ENCODE peak calls at places on chromosome 20, in eight cellular contexts. D, W, Z, F, G, A, X and T are unnamed samples.

GRCh38 chr20:15155848-15156401 is 818.5 kb upstream of the FLRT3 start:
- DNase-seq in G (no peak), D (no peak), W (no peak), Z (no peak), X (no peak), A (no peak), F (no peak), T (no peak)

GRCh38 chr20:21125072-21125848 is 622 bp upstream of the KIZ start:
- DNase-seq in D (no peak), F (no peak), G (peak), A (peak), X (no peak), W (peak), Z (no peak), T (no peak)

GRCh38 chr20:62367136-62367482 is at the start of gene LAMA5:
- DNase-seq in X (no peak), W (no peak), D (no peak), G (peak), A (peak), F (peak), Z (no peak), T (peak)

GRCh38 chr20:12824353-12824752 is 184.4 kb upstream of the SPTLC3 start:
- DNase-seq in X (no peak), Z (no peak), D (no peak), F (no peak), G (no peak), W (no peak), A (no peak), T (no peak)

GRCh38 chr20:61896058-61896961 is 169.4 kb downstream of the TAF4 start:
- DNase-seq in X (peak), W (peak), A (peak), Z (no peak), D (no peak), G (peak), F (peak), T (peak)

GRCh38 chr20:19392344-19393140 is 180.1 kb downstream of the SLC24A3 start:
- DNase-seq in W (no peak), Z (no peak), A (no peak), F (no peak), D (no peak), G (no peak), X (no peak), T (no peak)

GRCh38 chr20:39879296-39879695 is 809.7 kb downstream of the MAFB start:
- DNase-seq in X (no peak), D (no peak), G (no peak), A (no peak), F (no peak), Z (no peak), W (no peak), T (no peak)

GRCh38 chr20:10502098-10502526 is 67.0 kb downstream of the SLX4IP start:
- DNase-seq in F (no peak), W (no peak), Z (no peak), G (no peak), A (no peak), D (no peak), X (no peak), T (peak)

GRCh38 chr20:22995923-22996322 is 39.2 kb upstream of the SSTR4 start:
- DNase-seq in A (no peak), Z (no peak), G (no peak), X (no peak), W (no peak), F (no peak), D (no peak), T (no peak)

GRCh38 chr20:36362978-36363713 is 57.0 kb downstream of the DLGAP4 start:
- DNase-seq in G (no peak), A (no peak), W (no peak), D (no peak), F (no peak), X (no peak), Z (no peak), T (no peak)

GRCh38 chr20:49680475-49680874 is 33.2 kb downstream of the B4GALT5 start:
- DNase-seq in F (no peak), W (no peak), Z (no peak), D (no peak), X (no peak), G (no peak), A (no peak), T (no peak)

GRCh38 chr20:36775196-36775595 is 1.6 kb upstream of the DSN1 start:
- DNase-seq in X (no peak), A (no peak), Z (no peak), W (no peak), G (no peak), D (no peak), F (no peak), T (no peak)

GRCh38 chr20:48019496-48019895 is 234.2 kb upstream of the SULF2 start:
- DNase-seq in X (no peak), G (no peak), D (no peak), Z (no peak), F (no peak), A (no peak), W (no peak), T (no peak)

GRCh38 chr20:5780233-5781217 is 30.3 kb downstream of the SHLD1 start:
- DNase-seq in G (no peak), D (no peak), A (no peak), Z (no peak), X (no peak), W (peak), F (no peak), T (peak)

GRCh38 chr20:20489054-20489453 is 121.2 kb downstream of the INSM1 start:
- DNase-seq in A (no peak), F (no peak), Z (no peak), G (no peak), W (peak), D (no peak), X (no peak), T (no peak)

GRCh38 chr20:3658708-3659491 is 4.3 kb downstream of the GFRA4 start:
- DNase-seq in D (no peak), G (no peak), W (no peak), Z (no peak), A (no peak), F (peak), X (no peak), T (no peak)

GRCh38 chr20:4053516-4053919 is 38.2 kb upstream of the RNF24 start:
- DNase-seq in W (no peak), X (no peak), F (no peak), D (no peak), Z (no peak), G (no peak), A (no peak), T (no peak)

GRCh38 chr20:51176446-51176845 is 153.5 kb upstream of the KCNG1 start:
- DNase-seq in Z (no peak), W (no peak), G (no peak), X (no peak), D (no peak), F (no peak), A (no peak), T (no peak)

GRCh38 chr20:55354700-55355099 is 650.6 kb downstream of the CBLN4 start:
- DNase-seq in G (no peak), W (no peak), X (no peak), F (no peak), A (no peak), Z (no peak), D (no peak), T (no peak)

GRCh38 chr20:11906626-11907480 is 10.8 kb upstream of the BTBD3 start:
- DNase-seq in X (no peak), D (no peak), G (no peak), Z (no peak), A (no peak), F (no peak), W (no peak), T (no peak)

GRCh38 chr20:61982240-61982950 is 83.3 kb downstream of the TAF4 start:
- DNase-seq in W (no peak), F (no peak), Z (no peak), A (no peak), G (no peak), D (no peak), X (peak), T (no peak)

GRCh38 chr20:20877079-20877478 is 164.6 kb upstream of the RALGAPA2 start:
- DNase-seq in X (no peak), A (no peak), W (no peak), Z (no peak), D (no peak), F (no peak), G (no peak), T (no peak)

GRCh38 chr20:62875419-62876355 is 14.1 kb upstream of the TCFL5 start:
- DNase-seq in D (peak), W (peak), F (no peak), A (peak), X (peak), Z (peak), G (peak), T (peak)

GRCh38 chr20:63331741-63332400 is 29.3 kb downstream of the CHRNA4 start:
- DNase-seq in W (no peak), G (no peak), X (no peak), A (no peak), D (no peak), Z (no peak), F (no peak), T (no peak)

GRCh38 chr20:34402461-34402860 is 39.4 kb downstream of the ITCH start:
- DNase-seq in F (no peak), G (no peak), W (no peak), A (no peak), X (no peak), D (no peak), Z (no peak), T (no peak)

GRCh38 chr20:49384437-49385434 is 97.7 kb downstream of the KCNB1 start:
- DNase-seq in W (peak), A (peak), G (peak), X (peak), D (no peak), F (peak), Z (no peak), T (peak)

GRCh38 chr20:47456952-47457724 is 44.5 kb upstream of the NCOA3 start:
- DNase-seq in Z (no peak), F (no peak), W (peak), G (no peak), X (no peak), A (peak), D (no peak), T (no peak)

GRCh38 chr20:50276119-50277063 is 85.8 kb downstream of the CEBPB start:
- DNase-seq in F (no peak), D (no peak), G (no peak), Z (no peak), W (no peak), A (no peak), X (no peak), T (no peak)

GRCh38 chr20:63072231-63072791 is 65.5 kb upstream of the BHLHE23 start:
- DNase-seq in Z (no peak), X (no peak), A (no peak), W (no peak), F (no peak), D (no peak), G (no peak), T (no peak)

GRCh38 chr20:25586877-25587276 is 1.5 kb upstream of the NINL start:
- DNase-seq in A (peak), F (no peak), W (peak), X (no peak), G (no peak), Z (no peak), D (no peak), T (no peak)

GRCh38 chr20:48645666-48646065 is 182.1 kb downstream of the PREX1 start:
- DNase-seq in D (no peak), W (no peak), A (no peak), X (no peak), G (no peak), Z (no peak), F (no peak), T (no peak)

GRCh38 chr20:46883847-46884246 is 10.8 kb upstream of the EYA2 start:
- DNase-seq in X (no peak), Z (no peak), D (no peak), F (no peak), W (peak), A (no peak), G (no peak), T (no peak)

GRCh38 chr20:17295151-17295726 is 68.4 kb downstream of the PCSK2 start:
- DNase-seq in W (no peak), D (no peak), A (no peak), G (no peak), X (no peak), F (no peak), Z (no peak), T (no peak)

GRCh38 chr20:6663751-6664388 is 103.6 kb upstream of the BMP2 start:
- DNase-seq in F (no peak), Z (no peak), D (no peak), X (no peak), A (no peak), W (no peak), G (peak), T (no peak)

GRCh38 chr20:53857723-53858236 is 212.6 kb downstream of the BCAS1 start:
- DNase-seq in X (no peak), W (no peak), A (no peak), G (peak), D (no peak), F (no peak), Z (no peak), T (no peak)

GRCh38 chr20:25005220-25005619 is 12.7 kb upstream of the APMAP start:
- DNase-seq in A (peak), D (peak), X (peak), F (no peak), G (peak), W (peak), Z (no peak), T (no peak)

GRCh38 chr20:60136640-60137411 is 178.6 kb downstream of the CDH26 start:
- DNase-seq in D (no peak), X (no peak), Z (no peak), A (no peak), G (no peak), W (no peak), F (no peak), T (no peak)

GRCh38 chr20:60137657-60138245 is 179.5 kb downstream of the CDH26 start:
- DNase-seq in F (no peak), G (peak), A (peak), W (peak), D (no peak), Z (no peak), X (no peak), T (peak)

GRCh38 chr20:60135276-60135675 is 177.1 kb downstream of the CDH26 start:
- DNase-seq in X (no peak), D (no peak), F (no peak), Z (no peak), A (no peak), W (no peak), G (no peak), T (no peak)

GRCh38 chr20:60139663-60140446 is 181.6 kb downstream of the CDH26 start:
- DNase-seq in D (no peak), G (no peak), A (no peak), Z (peak), F (no peak), W (no peak), X (no peak), T (no peak)

DNA sequence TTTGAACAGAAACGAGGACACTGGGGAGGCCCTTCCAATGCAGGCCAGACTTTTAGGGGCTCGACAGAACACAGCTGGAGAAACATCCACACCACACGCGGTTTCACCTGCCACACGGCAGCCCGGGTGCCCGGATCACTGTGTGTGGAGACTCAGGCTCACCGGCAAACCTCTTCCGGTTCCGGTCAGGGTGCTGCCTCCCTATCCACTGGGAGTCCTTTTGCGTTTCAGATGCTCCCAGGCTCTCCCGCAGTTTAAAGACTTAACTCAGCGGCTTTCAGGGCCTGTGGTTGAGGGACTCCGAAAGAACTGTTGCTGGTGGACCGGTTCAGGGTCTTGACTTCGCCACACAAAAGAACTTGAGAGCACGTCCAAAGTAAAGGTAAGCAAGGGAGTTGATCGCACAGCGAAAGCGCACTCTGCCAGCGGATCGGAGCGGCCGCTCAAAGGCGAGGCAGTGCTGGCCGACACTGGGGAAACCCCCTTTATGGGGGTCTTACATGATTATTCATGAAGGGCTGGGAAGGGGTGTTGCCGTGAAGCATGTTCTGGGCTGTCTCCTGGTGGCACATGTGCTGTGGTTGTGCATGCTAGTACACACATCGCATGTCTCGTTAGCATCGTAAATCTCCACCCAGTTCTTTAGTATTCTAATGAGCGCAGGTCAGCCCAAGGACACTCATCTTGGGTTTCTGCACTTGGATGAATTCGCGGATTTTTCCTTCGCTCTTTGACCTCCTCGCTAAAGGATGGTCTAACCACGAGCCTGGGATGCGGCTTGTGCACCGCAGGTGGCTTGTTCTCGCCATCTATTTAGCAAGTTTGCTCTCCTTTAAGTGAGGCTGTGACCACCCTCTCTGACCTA is 180.3 kb downstream of the CDH26 start:
- DNase-seq in F (no peak), A (no peak), Z (no peak), G (peak), X (peak), W (peak), D (no peak), T (peak)
- TF ChIP-seq POLR2A in F (no peak), A (no peak), Z (peak), G (no peak), X (no peak), W (no peak), D (no peak), T (no peak)

DNA sequence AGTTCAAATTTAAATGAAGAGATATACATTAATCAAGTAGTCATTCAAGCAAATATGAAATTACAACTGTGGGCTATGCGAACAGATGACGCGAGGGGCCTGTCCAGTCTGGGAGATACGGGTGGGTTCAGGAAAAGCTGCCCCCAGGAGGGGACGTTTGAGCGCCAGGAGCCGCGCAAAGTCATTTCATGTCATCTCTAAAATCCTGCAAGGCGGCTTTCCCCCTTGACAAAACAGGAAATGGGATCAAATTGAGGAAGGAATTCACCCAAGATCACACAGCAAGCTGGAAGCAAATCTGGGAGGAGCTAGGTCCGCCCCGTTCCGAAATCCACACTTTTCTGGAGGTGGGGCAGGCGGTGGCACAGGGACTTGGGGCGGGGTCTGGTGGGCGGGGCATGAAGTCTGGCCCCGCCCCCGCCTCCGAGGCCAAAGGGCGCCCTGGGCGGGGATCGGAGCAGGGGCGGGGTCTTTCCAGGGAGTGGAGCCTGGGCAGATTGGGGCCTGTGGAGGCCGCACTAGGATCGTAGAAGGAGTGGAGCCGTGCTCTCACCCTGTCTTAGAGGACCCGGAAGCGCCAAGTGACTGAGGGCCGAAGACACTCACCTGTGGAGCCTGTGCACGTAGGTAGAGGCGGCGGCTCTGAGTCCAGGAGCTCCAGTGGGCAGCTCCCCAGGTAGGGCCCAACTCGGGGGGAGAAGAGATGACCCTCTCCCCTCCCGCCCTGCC is at the start of gene LPIN3:
- DNase-seq in F (no peak), A (peak), X (peak), G (peak), Z (peak), W (peak), D (peak), T (peak)
- TF ChIP-seq POLR2A in F (no peak), A (peak), X (peak), G (peak), Z (peak), W (no peak), D (peak), T (no peak)

GRCh38 chr20:57388953-57389694 is 2.1 kb upstream of the RBM38 start:
- DNase-seq in A (no peak), W (peak), G (peak), F (peak), D (no peak), Z (no peak), X (peak), T (peak)
- TF ChIP-seq POLR2A in A (no peak), W (no peak), G (peak), F (no peak), D (no peak), Z (peak), X (no peak), T (peak)

DNA sequence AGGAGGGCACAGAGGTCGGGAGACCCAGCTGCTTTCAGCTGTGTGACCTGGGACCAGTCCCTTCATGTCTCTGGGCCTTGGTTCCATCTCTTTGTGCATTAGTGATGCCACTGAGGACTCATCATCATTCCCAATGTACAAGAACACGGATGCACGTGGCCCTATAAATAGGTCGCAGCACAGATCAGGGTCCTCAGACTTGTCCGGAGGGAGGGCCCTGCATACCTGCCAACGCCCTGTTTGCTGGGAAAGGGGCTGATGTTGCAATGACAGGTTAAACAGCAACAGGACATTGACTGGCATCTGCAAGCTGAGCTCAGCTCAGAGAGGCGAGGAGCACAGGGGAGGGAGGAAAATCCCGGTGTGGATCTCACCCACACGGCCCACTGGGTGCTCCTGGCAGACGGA is 21.8 kb downstream of the TGM2 start:
- DNase-seq in Z (no peak), X (no peak), A (peak), D (no peak), F (no peak), G (peak), W (no peak), T (no peak)
- TF ChIP-seq POLR2A in Z (no peak), X (no peak), A (no peak), D (no peak), F (no peak), G (no peak), W (no peak), T (no peak)

DNA sequence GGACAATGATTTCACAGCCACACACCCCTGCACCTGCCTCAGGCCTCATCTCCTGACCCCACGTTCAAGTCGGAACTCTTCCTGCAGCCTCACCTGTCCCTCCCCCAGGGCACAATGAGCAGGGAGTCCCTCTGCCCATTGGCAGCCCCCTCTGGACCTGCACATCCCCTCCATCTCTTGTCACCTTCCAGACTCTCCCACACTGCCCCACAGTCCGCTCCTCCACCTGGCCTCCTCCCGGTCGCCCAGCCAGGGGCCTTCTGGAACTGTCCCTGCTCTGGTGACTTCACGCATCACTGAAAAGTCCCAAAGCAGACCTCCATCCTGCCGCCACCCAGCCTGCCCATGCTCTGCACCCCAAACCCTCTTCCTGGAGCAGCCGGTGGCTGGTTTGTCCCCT is 4.7 kb downstream of the CTSZ start:
- DNase-seq in Z (no peak), A (no peak), D (no peak), W (no peak), X (no peak), G (no peak), F (no peak), T (no peak)
- TF ChIP-seq POLR2A in Z (no peak), A (no peak), D (no peak), W (no peak), X (no peak), G (no peak), F (peak), T (no peak)